ENCODE peak calls at places on chromosomes 4 and X, in four cellular contexts. Q is HT-29, H is spleen, M is HepG2. K is an unnamed sample.

GRCh38 chrX:121310820-121311219 is 263.4 kb downstream of the GLUD2 start:
- DNase-seq in M (no peak), H (no peak), Q (no peak), K (no peak)

GRCh38 chr4:2183394-2183793 is 58.5 kb downstream of the HAUS3 start:
- DNase-seq in H (no peak), M (no peak), Q (no peak), K (no peak)

GRCh38 chr4:129144755-129145206 is 48.8 kb downstream of the C4orf33 start:
- DNase-seq in Q (no peak), M (no peak), H (no peak), K (no peak)

GRCh38 chrX:84168574-84168973 is 19.4 kb downstream of the RPS6KA6 start:
- DNase-seq in M (no peak), H (no peak), Q (no peak), K (no peak)

GRCh38 chr4:14929669-14930068 is 72.6 kb upstream of the CPEB2 start:
- DNase-seq in H (no peak), M (no peak), Q (no peak), K (no peak)

GRCh38 chr4:135243960-135244561 is 1042.5 kb upstream of the PABPC4L start:
- DNase-seq in Q (no peak), H (no peak), M (no peak), K (no peak)

GRCh38 chr4:94925764-94926347 is 168.1 kb downstream of the BMPR1B start:
- DNase-seq in M (no peak), Q (no peak), H (no peak), K (no peak)

GRCh38 chrX:30577362-30577961 is at the start of gene TASL:
- DNase-seq in Q (no peak), H (no peak), M (no peak), K (peak; percentile 40)

GRCh38 chr4:102815981-102816380 is 11.4 kb downstream of the UBE2D3 start:
- DNase-seq in H (no peak), M (peak; percentile 66), Q (no peak), K (no peak)

GRCh38 chr4:93066746-93067145 is 761.8 kb upstream of the ATOH1 start:
- DNase-seq in Q (no peak), H (no peak), M (no peak), K (no peak)